ENCODE peak calls at places on chromosomes 7 and 10, in seven cellular contexts. Y, L, T, N, U, K and E are unnamed samples.

GRCh38 chr7:120055300-120055699 is 217.7 kb upstream of the KCND2 start:
- DNase-seq in Y (no peak), L (peak; percentile 31), T (peak; percentile 56), N (peak; percentile 32), U (no peak), K (no peak), E (no peak)

GRCh38 chr10:127408733-127409132 is 140.4 kb upstream of the NPS start:
- DNase-seq in Y (no peak), L (no peak), T (no peak), N (no peak), U (no peak), K (no peak), E (no peak)

GRCh38 chr7:26675143-26675887 is 189.1 kb downstream of the SKAP2 start:
- DNase-seq in Y (no peak), L (peak; percentile 86), T (no peak), N (peak; percentile 14), U (no peak), K (no peak), E (no peak)

GRCh38 chr10:1151071-1152033 is 95.2 kb downstream of the WDR37 start:
- DNase-seq in Y (no peak), L (no peak), T (no peak), N (no peak), U (no peak), K (no peak), E (no peak)

GRCh38 chr10:130171196-130171595 is 35.0 kb downstream of the GLRX3 start:
- DNase-seq in Y (no peak), L (no peak), T (no peak), N (no peak), U (peak; percentile 60), K (no peak), E (no peak)

GRCh38 chr7:24075426-24075810 is 208.6 kb upstream of the NPY start:
- DNase-seq in Y (no peak), L (peak; percentile 42), T (no peak), N (no peak), U (no peak), K (no peak), E (no peak)

GRCh38 chr7:25124485-25125136 is 449 bp downstream of the CYCS start:
- DNase-seq in Y (no peak), L (no peak), T (peak; percentile 42), N (no peak), U (peak; percentile 26), K (peak; percentile 15), E (no peak)

GRCh38 chr10:103671561-103671960 is 178.1 kb downstream of the NEURL1 start:
- DNase-seq in Y (no peak), L (no peak), T (no peak), N (no peak), U (no peak), K (no peak), E (no peak)

GRCh38 chr7:130721486-130722277 is 12.3 kb downstream of the KLF14 start:
- DNase-seq in Y (no peak), L (peak; percentile 68), T (peak; percentile 89), N (peak; percentile 66), U (no peak), K (no peak), E (peak; percentile 81)

GRCh38 chr10:3526721-3527120 is 258.3 kb downstream of the KLF6 start:
- DNase-seq in Y (no peak), L (peak; percentile 53), T (peak; percentile 86), N (peak; percentile 67), U (no peak), K (no peak), E (no peak)

GRCh38 chr7:100745184-100745583 is 11.8 kb downstream of the ZAN start:
- DNase-seq in Y (no peak), L (peak; percentile 3), T (peak; percentile 93), N (peak; percentile 81), U (no peak), K (no peak), E (no peak)

GRCh38 chr7:86913709-86914108 is 145.7 kb downstream of the ELAPOR2 start:
- DNase-seq in Y (no peak), L (no peak), T (peak; percentile 60), N (no peak), U (no peak), K (no peak), E (no peak)

GRCh38 chr7:54260868-54261475 is 281.2 kb upstream of the VSTM2A start:
- DNase-seq in Y (no peak), L (peak; percentile 2), T (no peak), N (no peak), U (no peak), K (no peak), E (no peak)

GRCh38 chr10:124921261-124921660 is 20.7 kb upstream of the ZRANB1 start:
- DNase-seq in Y (no peak), L (no peak), T (no peak), N (no peak), U (no peak), K (no peak), E (no peak)

GRCh38 chr10:12835709-12836108 is 165.8 kb downstream of the CCDC3 start:
- DNase-seq in Y (no peak), L (peak; percentile 64), T (peak; percentile 67), N (peak; percentile 29), U (no peak), K (no peak), E (no peak)

GRCh38 chr7:64603271-64603670 is 40.4 kb upstream of the ZNF680 start:
- DNase-seq in Y (no peak), L (no peak), T (no peak), N (no peak), U (no peak), K (no peak), E (no peak)

GRCh38 chr7:32496052-32496813 is 944 bp downstream of the AVL9 start:
- DNase-seq in Y (no peak), L (peak; percentile 41), T (no peak), N (no peak), U (no peak), K (no peak), E (no peak)

GRCh38 chr10:10935032-10935431 is 82.6 kb upstream of the CELF2 start:
- DNase-seq in Y (no peak), L (no peak), T (no peak), N (no peak), U (no peak), K (no peak), E (no peak)

GRCh38 chr7:105315357-105315756 is 73.4 kb downstream of the SRPK2 start:
- DNase-seq in Y (no peak), L (no peak), T (no peak), N (no peak), U (no peak), K (no peak), E (no peak)

GRCh38 chr7:96179863-96180262 is 142.0 kb downstream of the SLC25A13 start:
- DNase-seq in Y (no peak), L (peak; percentile 7), T (peak; percentile 14), N (no peak), U (no peak), K (no peak), E (no peak)

GRCh38 chr7:106021211-106022067 is 58.4 kb downstream of the CDHR3 start:
- DNase-seq in Y (no peak), L (no peak), T (no peak), N (no peak), U (no peak), K (no peak), E (no peak)

GRCh38 chr7:100080895-100081534 is 508 bp downstream of the ZNF3 start:
- DNase-seq in Y (no peak), L (peak; percentile 41), T (no peak), N (no peak), U (no peak), K (no peak), E (no peak)

GRCh38 chr10:119268871-119269506 is 61.6 kb downstream of the GRK5 start:
- DNase-seq in Y (peak; percentile 68), L (no peak), T (no peak), N (no peak), U (peak; percentile 89), K (peak; percentile 31), E (no peak)

GRCh38 chr10:96999337-96999736 is 167.2 kb downstream of the LCOR start:
- DNase-seq in Y (no peak), L (no peak), T (no peak), N (no peak), U (no peak), K (no peak), E (no peak)

GRCh38 chr7:143519411-143520131 is 41.9 kb downstream of the TAS2R41 start:
- DNase-seq in Y (no peak), L (peak; percentile 38), T (peak; percentile 61), N (no peak), U (no peak), K (no peak), E (no peak)

GRCh38 chr7:44282601-44283171 is 42.7 kb downstream of the CAMK2B start:
- DNase-seq in Y (no peak), L (no peak), T (no peak), N (no peak), U (no peak), K (no peak), E (peak; percentile 19)